ENCODE peak calls at places on chromosome 2, in seven cellular contexts. Z is AG20443; B is iris pigment epithelial cell; N is GM04503; D is lower lobe of right lung; Q is fibroblast of mammary gland; U is stimulated activated CD8-positive, alpha-beta memory T cell treated with anti-CD3 and anti-CD28 coated beads, Interleukin-7, amount 100 ng/mL, for 24 hours. R is an unnamed sample.

GRCh38 chr2:100957971-100958653 is 44.0 kb upstream of the RPL31 start:
- DNase-seq in Z (peak), B (peak), N (peak), D (no peak), Q (peak), U (no peak), R (peak)

GRCh38 chr2:74041726-74042125 is 57.0 kb downstream of the TET3 start:
- DNase-seq in Z (no peak), B (no peak), N (no peak), D (no peak), Q (no peak), U (no peak), R (no peak)

GRCh38 chr2:163142618-163143017 is 304.1 kb upstream of the KCNH7 start:
- DNase-seq in Z (no peak), B (no peak), N (no peak), D (no peak), Q (no peak), U (no peak), R (no peak)

GRCh38 chr2:169095631-169096105 is 26.3 kb downstream of the DHRS9 start:
- DNase-seq in Z (peak), B (peak), N (peak), D (no peak), Q (peak), U (no peak), R (peak)

GRCh38 chr2:886072-887022 is 64.3 kb upstream of the SNTG2 start:
- DNase-seq in Z (no peak), B (no peak), N (no peak), D (no peak), Q (no peak), U (no peak), R (no peak)

GRCh38 chr2:239593965-239594771 is 193.3 kb upstream of the HDAC4 start:
- DNase-seq in Z (no peak), B (no peak), N (no peak), D (peak), Q (no peak), U (no peak), R (no peak)

GRCh38 chr2:215911686-215912085 is 101.7 kb downstream of the MREG start:
- DNase-seq in Z (no peak), B (no peak), N (no peak), D (no peak), Q (no peak), U (no peak), R (no peak)

GRCh38 chr2:123913266-123913810 is 111.7 kb upstream of the CNTNAP5 start:
- DNase-seq in Z (no peak), B (no peak), N (no peak), D (no peak), Q (no peak), U (no peak), R (no peak)

GRCh38 chr2:43568226-43568625 is 27.6 kb downstream of the THADA start:
- DNase-seq in Z (no peak), B (no peak), N (no peak), D (no peak), Q (no peak), U (no peak), R (no peak)

GRCh38 chr2:152696476-152696875 is 20.8 kb downstream of the PRPF40A start:
- DNase-seq in Z (no peak), B (no peak), N (peak), D (no peak), Q (no peak), U (no peak), R (no peak)

GRCh38 chr2:135072125-135072997 is 20.3 kb downstream of the RAB3GAP1 start:
- DNase-seq in Z (no peak), B (no peak), N (no peak), D (no peak), Q (peak), U (no peak), R (no peak)

GRCh38 chr2:149732001-149732685 is 144.6 kb upstream of the MMADHC start:
- DNase-seq in Z (peak), B (peak), N (no peak), D (no peak), Q (peak), U (no peak), R (no peak)

GRCh38 chr2:121293450-121294325 is 8.7 kb upstream of the TFCP2L1 start:
- DNase-seq in Z (peak), B (no peak), N (no peak), D (peak), Q (no peak), U (no peak), R (no peak)

GRCh38 chr2:164625378-164625971 is 4.2 kb upstream of the GRB14 start:
- DNase-seq in Z (peak), B (peak), N (peak), D (no peak), Q (peak), U (no peak), R (no peak)

GRCh38 chr2:72144746-72145657 is 2.7 kb downstream of the CYP26B1 start:
- DNase-seq in Z (peak), B (peak), N (no peak), D (no peak), Q (no peak), U (no peak), R (no peak)

GRCh38 chr2:127498386-127498785 is 27.9 kb downstream of the IWS1 start:
- DNase-seq in Z (no peak), B (peak), N (no peak), D (no peak), Q (peak), U (no peak), R (no peak)

GRCh38 chr2:195646424-195646823 is 10.6 kb upstream of the SLC39A10 start:
- DNase-seq in Z (no peak), B (no peak), N (no peak), D (no peak), Q (no peak), U (no peak), R (no peak)

GRCh38 chr2:167689444-167689843 is 558.0 kb downstream of the STK39 start:
- DNase-seq in Z (no peak), B (no peak), N (no peak), D (no peak), Q (peak), U (no peak), R (no peak)

GRCh38 chr2:185787530-185788145 is 49.0 kb downstream of the FSIP2 start:
- DNase-seq in Z (no peak), B (peak), N (no peak), D (no peak), Q (peak), U (no peak), R (no peak)

R was measured in AG09319.